ENCODE peak calls at places on chromosome 1, in ten cellular contexts. Q is Ammon's horn; K is effector CD8-positive, alpha-beta T cell; N is bronchial epithelial cell; J is mesenchymal stem cell; B is heart right ventricle; I is GM12865; S is globus pallidus; O is breast epithelium; T is testis. D is an unnamed sample.

GRCh38 chr1:147169840-147170674 is 2.2 kb downstream of the PRKAB2 start:
- DNase-seq in J (peak; percentile 31), T (no peak), K (no peak), Q (no peak), S (no peak), I (no peak), O (no peak), N (peak; percentile 30), B (no peak), D (no peak)

GRCh38 chr1:183841950-183842816 is 37.3 kb downstream of the RGL1 start:
- DNase-seq in S (no peak), K (no peak), N (peak; percentile 62), O (no peak), J (peak; percentile 99), Q (peak; percentile 35), I (peak; percentile 96), B (no peak), T (no peak), D (no peak)

GRCh38 chr1:168957818-168958217 is 148.7 kb upstream of the ATP1B1 start:
- DNase-seq in B (no peak), O (no peak), T (no peak), Q (no peak), N (no peak), K (no peak), J (no peak), S (no peak), I (no peak), D (no peak)

GRCh38 chr1:228937851-228938247 is 202.6 kb downstream of the RHOU start:
- DNase-seq in B (peak; percentile 25), K (no peak), O (no peak), Q (peak; percentile 54), I (no peak), N (no peak), T (no peak), J (no peak), S (no peak), D (no peak)

GRCh38 chr1:39692152-39693064 is 1.2 kb upstream of the HPCAL4 start:
- DNase-seq in K (peak; percentile 15), I (no peak), T (peak; percentile 72), J (no peak), S (no peak), B (no peak), Q (no peak), N (no peak), O (no peak), D (no peak)

GRCh38 chr1:197904126-197904787 is 1.8 kb downstream of the C1orf53 start:
- DNase-seq in Q (no peak), O (no peak), N (no peak), J (no peak), S (no peak), T (no peak), I (no peak), K (no peak), B (no peak), D (no peak)

GRCh38 chr1:109149874-109150601 is 36.1 kb downstream of the ELAPOR1 start:
- DNase-seq in J (no peak), B (no peak), S (no peak), I (no peak), K (no peak), T (no peak), O (no peak), Q (no peak), N (no peak), D (no peak)

GRCh38 chr1:45327644-45328515 is 1.2 kb downstream of the HPDL start:
- DNase-seq in B (no peak), K (no peak), S (no peak), O (no peak), J (no peak), N (no peak), Q (no peak), I (peak; percentile 53), T (no peak), D (peak; percentile 23)

GRCh38 chr1:5304702-5305101 is 650.3 kb downstream of the AJAP1 start:
- DNase-seq in Q (no peak), T (no peak), O (no peak), I (no peak), J (no peak), N (no peak), K (no peak), S (no peak), B (no peak), D (no peak)